ENCODE peak calls at places on chromosomes 16 and 17, in seven cellular contexts. X is RWPE2; R is mesenchymal stem cell; Z is CD8-positive, alpha-beta T cell; H is prostate gland; K is mucosa of descending colon; G is heart right ventricle. M is an unnamed sample. For H3K4me1 and H3K9me3, the result is how much of the 10 kb centered on the place peaks cover.

GRCh38 chr16:4360538-4361021 is 9.5 kb upstream of the PAM16 start:
- DNase-seq in G (peak), Z (no peak), K (no peak), H (no peak), X (no peak), R (peak), M (peak)

GRCh38 chr16:69762843-69763556 is 868 bp downstream of the WWP2 start:
- DNase-seq in G (no peak), K (peak), X (no peak), R (peak), Z (no peak), H (no peak), M (no peak)

GRCh38 chr17:17781591-17782424 is 55.0 kb downstream of the SREBF1 start:
- DNase-seq in Z (peak), H (peak), G (peak), X (no peak), R (peak), K (peak), M (peak)

GRCh38 chr16:69833791-69834282 is 71.7 kb downstream of the WWP2 start:
- DNase-seq in R (no peak), X (no peak), K (peak), Z (no peak), H (no peak), G (no peak), M (no peak)

GRCh38 chr17:46821482-46822387 is 3.2 kb upstream of the WNT3 start:
- DNase-seq in Z (no peak), G (no peak), K (no peak), H (no peak), R (no peak), X (no peak), M (no peak)

GRCh38 chr17:35244345-35245195 is 1.7 kb downstream of the SLFN5 start:
- DNase-seq in R (peak), H (peak), Z (peak), G (peak), K (peak), X (peak), M (peak)

GRCh38 chr16:57386381-57386951 is 14.2 kb downstream of the CX3CL1 start:
- DNase-seq in R (peak), G (no peak), Z (no peak), H (no peak), X (no peak), K (no peak), M (no peak)

GRCh38 chr17:1561420-1562177 is 993 bp downstream of the PITPNA start:
- DNase-seq in H (no peak), K (no peak), G (peak), R (peak), X (no peak), Z (peak), M (peak)

GRCh38 chr16:29978564-29979270 is 5.0 kb downstream of the TAOK2 start:
- DNase-seq in Z (no peak), K (no peak), X (peak), R (no peak), H (no peak), G (no peak), M (no peak)

GRCh38 chr17:58402047-58402446 is 15.3 kb downstream of the RNF43 start:
- DNase-seq in H (no peak), Z (no peak), X (no peak), R (peak), G (no peak), K (no peak), M (no peak)

GRCh38 chr16:27319257-27319965 is 5.6 kb downstream of the IL4R start:
- DNase-seq in H (no peak), G (no peak), R (no peak), X (no peak), Z (no peak), K (no peak), M (no peak)

GRCh38 chr16:15043344-15043743 is 12.5 kb downstream of the NTAN1 start:
- DNase-seq in G (no peak), R (no peak), X (no peak), K (no peak), Z (no peak), H (no peak), M (no peak)

GRCh38 chr16:31274831-31275816 is 15.3 kb downstream of the ITGAM start:
- DNase-seq in K (no peak), X (no peak), Z (no peak), R (no peak), H (no peak), G (no peak), M (no peak)

GRCh38 chr17:42563543-42563942 is 1.6 kb downstream of the COASY start:
- DNase-seq in X (no peak), R (no peak), K (no peak), G (no peak), Z (no peak), H (no peak), M (no peak)

GRCh38 chr16:69798466-69798865 is 36.3 kb downstream of the WWP2 start:
- DNase-seq in Z (no peak), G (no peak), R (no peak), H (no peak), X (no peak), K (no peak), M (no peak)

GRCh38 chr17:65547253-65547670 is 14.2 kb downstream of the AXIN2 start:
- DNase-seq in G (no peak), Z (no peak), X (no peak), K (peak), H (peak), R (no peak), M (no peak)

GRCh38 chr16:12721841-12722467 is 81.7 kb downstream of the CPPED1 start:
- DNase-seq in Z (no peak), H (no peak), R (no peak), X (no peak), K (no peak), G (no peak), M (no peak)

GRCh38 chr17:44374306-44375195 is 10.9 kb upstream of the FAM171A2 start:
- DNase-seq in H (no peak), X (no peak), K (peak), R (no peak), Z (no peak), G (no peak), M (no peak)

GRCh38 chr17:81514735-81515529 is 2.3 kb upstream of the ACTG1 start:
- DNase-seq in R (peak), Z (peak), G (peak), X (peak), H (peak), K (peak), M (peak)

GRCh38 chr17:76554131-76554530 is 14.3 kb downstream of the PRCD start:
- DNase-seq in H (no peak), X (no peak), Z (no peak), R (no peak), K (no peak), G (peak), M (no peak)

DNA sequence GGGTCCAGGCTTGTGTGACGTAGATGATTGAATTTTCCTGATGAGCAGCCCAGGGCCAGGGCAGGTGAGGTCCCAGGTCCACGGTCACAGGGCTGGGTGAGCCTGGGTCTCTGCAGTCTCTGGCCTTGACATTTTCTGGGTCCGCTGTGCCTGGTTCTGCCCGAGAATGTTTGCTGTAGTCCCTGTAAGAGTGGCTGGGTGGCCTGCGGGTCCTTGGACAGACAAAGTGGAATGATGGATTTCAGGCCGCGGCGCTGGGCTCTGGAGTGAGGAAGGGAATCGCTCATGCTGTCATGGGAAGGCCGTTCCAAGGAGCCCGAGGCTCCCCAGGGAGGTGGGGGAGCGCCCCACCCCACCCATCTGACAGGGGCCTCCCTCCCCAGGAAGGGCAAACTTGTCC is 153.5 kb upstream of the CIBAR2 start:
- DNase-seq in Z (no peak), K (no peak), X (no peak), H (no peak), G (no peak), R (no peak), M (no peak)
- H3K4me3 ChIP-seq in Z (no peak), K (no peak), X (no peak), H (no peak), G (no peak), R (no peak), M (no peak)

GRCh38 chr17:71948703-71949422 is 172.0 kb upstream of the SOX9 start:
- DNase-seq in H (peak), Z (no peak), K (no peak), X (no peak), G (no peak), R (no peak), M (no peak)
- H3K4me1 ChIP-seq in H (under half), Z (under half), K (under half), X (under half), G (under half), R (under half), M (under half)

GRCh38 chr16:35146723-35147458 is 1687.5 kb downstream of the TP53TG3F start:
- DNase-seq in K (no peak), X (no peak), Z (no peak), R (no peak), H (no peak), G (no peak), M (no peak)
- H3K9me3 ChIP-seq in K (half or more), X (under half), Z (under half), R (under half), H (under half), G (under half), M (under half)

GRCh38 chr17:72590382-72590781 is 469.6 kb downstream of the SOX9 start:
- DNase-seq in R (peak), G (no peak), K (no peak), Z (no peak), X (peak), H (no peak), M (no peak)

GRCh38 chr17:72592242-72592966 is 471.6 kb downstream of the SOX9 start:
- DNase-seq in X (peak), G (peak), Z (peak), R (peak), H (peak), K (peak), M (peak)

GRCh38 chr17:72590882-72591499 is 470.2 kb downstream of the SOX9 start:
- DNase-seq in Z (no peak), X (peak), H (no peak), G (no peak), R (no peak), K (no peak), M (no peak)

GRCh38 chr17:72592967-72593325 is 472.1 kb downstream of the SOX9 start:
- DNase-seq in H (no peak), R (no peak), Z (no peak), X (peak), G (no peak), K (no peak), M (no peak)

GRCh38 chr17:72591500-72592241 is 470.9 kb downstream of the SOX9 start:
- DNase-seq in H (no peak), X (peak), G (peak), R (peak), K (no peak), Z (no peak), M (no peak)
- H3K4me3 ChIP-seq in H (peak), X (peak), G (peak), R (peak), K (peak), Z (no peak), M (peak)

GRCh38 chr17:69431835-69432234 is 17.3 kb downstream of the MAP2K6 start:
- DNase-seq in G (no peak), K (no peak), R (no peak), Z (no peak), H (no peak), X (no peak), M (no peak)

GRCh38 chr17:69427486-69428197 is 13.1 kb downstream of the MAP2K6 start:
- DNase-seq in K (no peak), G (no peak), X (no peak), Z (no peak), H (no peak), R (no peak), M (no peak)

GRCh38 chr17:69433093-69433492 is 18.6 kb downstream of the MAP2K6 start:
- DNase-seq in X (no peak), R (no peak), Z (no peak), K (no peak), H (no peak), G (no peak), M (no peak)

GRCh38 chr17:69428252-69428980 is 13.9 kb downstream of the MAP2K6 start:
- DNase-seq in G (no peak), X (no peak), R (no peak), Z (no peak), K (peak), H (no peak), M (no peak)

GRCh38 chr17:69430488-69430887 is 16.0 kb downstream of the MAP2K6 start:
- DNase-seq in Z (no peak), K (no peak), X (no peak), R (peak), G (no peak), H (peak), M (no peak)
- H3K4me1 ChIP-seq in Z (under half), K (under half), X (under half), R (under half), G (under half), H (under half), M (under half)

DNA sequence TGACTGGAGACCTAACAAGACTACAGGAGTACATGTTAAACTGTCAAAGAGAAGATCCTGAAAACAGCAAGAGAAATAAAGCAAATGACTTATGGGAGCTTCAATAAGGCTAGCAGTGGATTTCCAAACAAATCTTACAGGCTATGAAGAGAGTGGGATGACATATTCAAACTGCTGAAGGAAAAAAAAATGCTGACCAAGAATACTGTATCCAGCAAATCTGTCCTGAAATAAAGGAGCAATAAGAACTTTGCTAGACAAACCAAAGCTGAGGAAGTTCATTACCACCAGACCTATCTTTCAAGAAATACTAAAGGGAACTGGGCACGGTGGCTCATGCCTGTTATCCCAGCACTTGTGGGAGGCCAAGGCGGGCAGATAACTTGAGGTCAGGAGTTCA is 28.6 kb downstream of the ZFP1 start:
- DNase-seq in K (no peak), X (no peak), Z (no peak), G (no peak), R (no peak), H (no peak), M (no peak)
- H3K9me3 ChIP-seq in K (under half), X (under half), Z (under half), G (under half), R (half or more), H (under half), M (under half)

GRCh38 chr16:84614914-84615813 is 2.7 kb downstream of the COTL1 start:
- DNase-seq in H (no peak), G (no peak), R (no peak), Z (no peak), K (no peak), X (no peak), M (no peak)
- H3K4me3 ChIP-seq in H (no peak), G (no peak), R (peak), Z (peak), K (no peak), X (no peak), M (no peak)

M was measured in HAP-1.